ENCODE peak calls at places on chromosomes 12 and 14, in seven cellular contexts. J is cardiac fibroblast, K is left lung, A is type B pancreatic cell, W is BJ, M is neural crest cell, Z is GM13976. U is an unnamed sample.

GRCh38 chr14:101810897-101811620 is 49.5 kb downstream of the PPP2R5C start:
- DNase-seq in A (no peak), W (no peak), J (no peak), M (no peak), Z (no peak), K (no peak), U (no peak)

GRCh38 chr12:132355742-132356681 is 26.6 kb upstream of the GALNT9 start:
- DNase-seq in M (no peak), W (no peak), K (no peak), A (no peak), Z (no peak), J (no peak), U (no peak)

GRCh38 chr12:90484130-90484529 is 470.8 kb downstream of the CCER1 start:
- DNase-seq in M (no peak), W (no peak), A (no peak), K (no peak), J (peak), Z (no peak), U (no peak)

GRCh38 chr14:99600232-99600888 is 3.6 kb downstream of the CCDC85C start:
- DNase-seq in J (no peak), Z (no peak), M (no peak), W (no peak), A (no peak), K (no peak), U (no peak)

GRCh38 chr14:32841698-32842097 is 97.0 kb upstream of the NPAS3 start:
- DNase-seq in W (no peak), M (no peak), A (no peak), J (no peak), K (no peak), Z (no peak), U (no peak)

GRCh38 chr12:15863258-15863835 is 18.8 kb upstream of the STRAP start:
- DNase-seq in Z (no peak), W (no peak), J (no peak), M (no peak), K (no peak), A (no peak), U (no peak)

GRCh38 chr14:68606644-68607043 is 186.2 kb downstream of the ZFP36L1 start:
- DNase-seq in Z (no peak), K (no peak), A (no peak), M (no peak), W (no peak), J (no peak), U (no peak)

GRCh38 chr12:21239866-21240265 is 94.9 kb downstream of the SLCO1A2 start:
- DNase-seq in W (no peak), A (no peak), Z (no peak), K (no peak), M (no peak), J (no peak), U (no peak)

GRCh38 chr12:4290011-4290790 is 16.6 kb downstream of the CCND2 start:
- DNase-seq in A (no peak), Z (no peak), M (no peak), K (no peak), J (no peak), W (no peak), U (no peak)

GRCh38 chr12:78392918-78393317 is 471.7 kb upstream of the SYT1 start:
- DNase-seq in J (peak), K (no peak), W (no peak), M (no peak), A (no peak), Z (no peak), U (no peak)
- TF ChIP-seq CTCF in J (peak), K (no peak), W (peak), M (peak), A (peak), Z (no peak), U (no peak)

DNA sequence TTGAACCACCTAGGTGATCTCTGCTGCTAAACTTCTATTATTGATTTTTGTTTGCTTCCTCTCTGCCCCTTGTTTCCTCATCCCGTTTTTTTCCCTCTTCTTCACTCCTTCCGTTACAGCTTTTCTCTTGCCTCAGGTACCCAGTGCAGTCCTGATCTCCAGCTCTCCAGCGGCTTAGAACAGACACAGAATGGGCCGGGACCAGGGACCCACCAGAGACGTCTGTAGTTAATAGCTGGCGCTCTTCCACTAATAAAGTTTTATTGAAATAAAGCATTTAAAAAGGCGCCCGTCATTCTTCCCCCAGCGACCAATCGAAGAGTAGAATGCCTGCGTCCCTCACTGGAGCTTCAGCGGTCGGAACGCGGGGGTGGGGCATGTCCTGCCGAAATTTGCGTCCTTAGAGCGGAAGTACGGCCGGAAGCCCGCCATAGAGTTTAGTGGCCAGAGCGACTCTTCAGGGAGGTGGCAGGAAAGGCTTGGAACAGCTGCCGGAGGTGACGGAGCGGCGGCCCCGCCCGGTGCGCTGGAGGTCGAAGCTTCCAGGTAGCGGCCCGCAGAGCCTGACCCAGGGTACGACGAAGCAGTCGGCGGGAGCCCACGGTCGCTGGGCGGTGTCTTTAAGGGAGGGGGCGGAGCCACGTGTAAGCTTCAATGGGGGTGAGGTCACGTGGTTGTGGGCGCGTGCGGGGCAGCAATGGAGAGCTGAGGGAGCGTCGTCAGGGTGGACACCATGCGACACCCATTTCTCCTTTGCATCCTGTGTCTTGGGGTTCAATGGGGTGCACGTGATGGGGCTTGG is at the start of gene COPS7A:
- DNase-seq in Z (peak), J (peak), A (peak), K (peak), M (peak), W (peak), U (peak)
- TF ChIP-seq CTCF in Z (peak), J (no peak), A (peak), K (peak), M (no peak), W (no peak), U (no peak)

DNA sequence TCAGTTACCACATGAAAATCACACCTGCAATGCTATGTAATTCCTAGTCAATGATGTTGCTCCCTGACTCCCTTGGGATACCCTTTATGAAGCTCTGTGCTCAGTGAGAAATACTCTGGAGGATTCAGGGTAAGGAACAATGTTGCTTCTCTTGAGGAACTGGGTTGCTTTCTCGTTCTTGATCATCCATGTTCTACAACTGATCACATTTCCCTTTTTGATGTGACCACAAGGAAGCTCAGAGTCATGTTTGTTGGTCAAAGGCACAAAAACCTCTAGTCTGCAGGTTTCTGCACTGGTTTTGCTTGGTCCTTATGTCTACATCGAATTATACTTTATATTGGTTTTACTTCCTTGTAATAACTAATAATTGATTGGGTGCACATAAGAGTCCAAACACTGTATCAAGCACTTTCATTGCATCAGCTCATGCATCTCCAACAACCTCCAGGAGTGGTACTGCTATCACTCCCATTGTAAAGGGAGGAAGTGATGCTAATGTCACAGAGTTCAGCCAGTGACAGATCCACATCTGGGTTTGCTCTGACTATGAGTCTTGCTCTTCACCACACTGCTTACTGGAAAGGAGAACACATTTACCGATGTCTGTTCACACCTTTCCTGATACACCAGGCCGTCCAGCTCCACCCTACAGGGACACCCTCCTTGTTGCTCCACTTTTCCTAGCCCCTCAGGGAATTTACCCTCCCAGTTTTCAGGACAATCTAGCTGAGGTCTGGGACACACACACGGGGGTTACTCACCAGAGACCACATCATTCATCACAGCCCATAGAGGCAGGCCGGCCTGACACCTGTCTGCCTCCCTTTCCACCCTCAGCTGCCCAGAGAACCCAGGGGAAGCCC is 41.0 kb downstream of the CMKLR1 start:
- DNase-seq in M (no peak), J (no peak), W (no peak), A (no peak), Z (no peak), K (no peak), U (no peak)
- TF ChIP-seq CTCF in M (no peak), J (no peak), W (no peak), A (no peak), Z (no peak), K (no peak), U (no peak)

GRCh38 chr12:50167026-50167742 is at the start of gene CERS5:
- DNase-seq in M (peak), K (peak), Z (peak), A (peak), J (peak), W (peak), U (peak)
- TF ChIP-seq CTCF in M (peak), K (peak), Z (no peak), A (peak), J (no peak), W (no peak), U (peak)

GRCh38 chr12:28878629-28879028 is 270.4 kb upstream of the FAR2 start:
- DNase-seq in Z (no peak), J (no peak), M (no peak), W (no peak), K (no peak), A (no peak), U (no peak)

GRCh38 chr12:28874758-28875157 is 274.3 kb upstream of the FAR2 start:
- DNase-seq in Z (no peak), W (no peak), J (no peak), A (no peak), M (no peak), K (no peak), U (no peak)

GRCh38 chr12:28879379-28879778 is 269.7 kb upstream of the FAR2 start:
- DNase-seq in A (no peak), M (no peak), W (no peak), J (no peak), Z (peak), K (no peak), U (no peak)

GRCh38 chr12:28872654-28873268 is 276.3 kb upstream of the FAR2 start:
- DNase-seq in Z (peak), J (peak), M (peak), K (peak), A (no peak), W (no peak), U (peak)

GRCh38 chr12:28876423-28876822 is 272.7 kb upstream of the FAR2 start:
- DNase-seq in Z (no peak), A (no peak), J (no peak), K (no peak), W (no peak), M (no peak), U (no peak)
- TF ChIP-seq CTCF in Z (no peak), A (no peak), J (no peak), K (no peak), W (no peak), M (no peak), U (no peak)

U was measured in transverse colon.